ENCODE peak calls at places on chromosomes 4 and X, in eight cellular contexts. U is NCI-H526; T is aorta; X is ACHN; D is NCI-H460; Q is CD8-positive, alpha-beta memory T cell; I is NCI-H446 treated with DMSO at 0.1 percent for 48 hours; P is Panc1. M is an unnamed sample.

GRCh38 chr4:27397886-27398285 is 537.2 kb downstream of the STIM2 start:
- DNase-seq in U (no peak), T (no peak), X (no peak), D (no peak), Q (no peak), I (no peak), P (no peak), M (no peak)

GRCh38 chrX:320126-320783 is 1.7 kb upstream of the GTPBP6 start:
- DNase-seq in U (no peak), T (peak), X (no peak), D (no peak), Q (no peak), I (no peak), P (no peak), M (no peak)

GRCh38 chrX:152138388-152138784 is at the start of gene MAGEA10:
- DNase-seq in U (no peak), T (no peak), X (no peak), D (no peak), Q (no peak), I (peak), P (no peak), M (no peak)

GRCh38 chrX:9530848-9531274 is 66.0 kb downstream of the TBL1X start:
- DNase-seq in U (peak), T (peak), X (peak), D (peak), Q (peak), I (no peak), P (no peak), M (peak)

GRCh38 chr4:56276547-56276946 is 110.7 kb downstream of the AASDH start:
- DNase-seq in U (no peak), T (no peak), X (no peak), D (no peak), Q (no peak), I (no peak), P (no peak), M (no peak)

GRCh38 chrX:110699109-110699508 is 96.5 kb downstream of the CHRDL1 start:
- DNase-seq in U (no peak), T (no peak), X (peak), D (no peak), Q (no peak), I (no peak), P (no peak), M (no peak)

GRCh38 chr4:153785830-153786721 is 2.8 kb downstream of the SFRP2 start:
- DNase-seq in U (no peak), T (no peak), X (peak), D (peak), Q (no peak), I (no peak), P (peak), M (no peak)

GRCh38 chr4:56142088-56142487 is 193.3 kb downstream of the CEP135 start:
- DNase-seq in U (no peak), T (no peak), X (no peak), D (no peak), Q (no peak), I (no peak), P (no peak), M (no peak)

GRCh38 chr4:158033416-158033863 is 139.4 kb downstream of the GASK1B start:
- DNase-seq in U (no peak), T (no peak), X (peak), D (no peak), Q (no peak), I (no peak), P (no peak), M (no peak)

GRCh38 chrX:20452487-20452886 is 185.8 kb upstream of the RPS6KA3 start:
- DNase-seq in U (no peak), T (no peak), X (no peak), D (no peak), Q (no peak), I (no peak), P (no peak), M (no peak)

GRCh38 chrX:134004038-134004437 is 18.6 kb upstream of the GPC3 start:
- DNase-seq in U (no peak), T (no peak), X (no peak), D (no peak), Q (no peak), I (no peak), P (no peak), M (no peak)

GRCh38 chr4:28010543-28011235 is 1150.0 kb downstream of the STIM2 start:
- DNase-seq in U (no peak), T (no peak), X (no peak), D (no peak), Q (no peak), I (no peak), P (no peak), M (peak)

GRCh38 chr4:185128272-185129119 is 14.6 kb upstream of the SLC25A4 start:
- DNase-seq in U (no peak), T (peak), X (no peak), D (no peak), Q (no peak), I (no peak), P (no peak), M (peak)

GRCh38 chr4:41896648-41897047 is 38.6 kb upstream of the TMEM33 start:
- DNase-seq in U (no peak), T (no peak), X (no peak), D (no peak), Q (no peak), I (no peak), P (no peak), M (no peak)

GRCh38 chr4:156101571-156101970 is 147.9 kb upstream of the CTSO start:
- DNase-seq in U (no peak), T (no peak), X (no peak), D (no peak), Q (no peak), I (no peak), P (no peak), M (no peak)

GRCh38 chr4:3062466-3062865 is 11.9 kb downstream of the HTT-AS start:
- DNase-seq in U (no peak), T (no peak), X (no peak), D (no peak), Q (no peak), I (no peak), P (no peak), M (no peak)

GRCh38 chr4:7646384-7647061 is 211.8 kb upstream of the PSAPL1 start:
- DNase-seq in U (no peak), T (no peak), X (no peak), D (no peak), Q (peak), I (no peak), P (no peak), M (no peak)

GRCh38 chrX:34382416-34382815 is 250.3 kb upstream of the FAM47A start:
- DNase-seq in U (no peak), T (no peak), X (no peak), D (no peak), Q (no peak), I (no peak), P (no peak), M (no peak)

GRCh38 chr4:3313139-3313538 is 20.3 kb downstream of the RGS12 start:
- DNase-seq in U (no peak), T (no peak), X (no peak), D (no peak), Q (no peak), I (no peak), P (no peak), M (no peak)

GRCh38 chr4:168221298-168221697 is 97.3 kb downstream of the DDX60 start:
- DNase-seq in U (no peak), T (no peak), X (no peak), D (no peak), Q (no peak), I (no peak), P (no peak), M (no peak)

GRCh38 chr4:4289055-4289454 is 899 bp downstream of the LYAR start:
- DNase-seq in U (no peak), T (no peak), X (no peak), D (no peak), Q (no peak), I (no peak), P (no peak), M (no peak)

GRCh38 chr4:128571747-128572146 is 237.8 kb upstream of the JADE1 start:
- DNase-seq in U (no peak), T (peak), X (peak), D (peak), Q (no peak), I (no peak), P (no peak), M (no peak)

GRCh38 chr4:39846705-39847104 is 131.0 kb downstream of the PDS5A start:
- DNase-seq in U (no peak), T (no peak), X (no peak), D (no peak), Q (no peak), I (no peak), P (no peak), M (no peak)

GRCh38 chr4:149063007-149063406 is 620.8 kb upstream of the NR3C2 start:
- DNase-seq in U (no peak), T (no peak), X (no peak), D (no peak), Q (no peak), I (no peak), P (no peak), M (no peak)

GRCh38 chr4:188854451-188854850 is 715.2 kb downstream of the TRIML1 start:
- DNase-seq in U (no peak), T (no peak), X (no peak), D (no peak), Q (no peak), I (no peak), P (no peak), M (no peak)

GRCh38 chr4:42519803-42520417 is 122.6 kb downstream of the SHISA3 start:
- DNase-seq in U (peak), T (no peak), X (peak), D (peak), Q (peak), I (no peak), P (peak), M (peak)